ENCODE peak calls at places on chromosomes 6 and 20, in six cellular contexts. K is esophagus muscularis mucosa, L is K562, J is A549, S is HepG2, Z is sigmoid colon. O is an unnamed sample.

GRCh38 chr20:4876731-4877130 is 124.6 kb downstream of the SLC23A2 start:
- DNase-seq in J (no peak), K (no peak), Z (no peak), S (no peak), L (no peak), O (no peak)

GRCh38 chr20:36732456-36732855 is 13.4 kb downstream of the NDRG3 start:
- DNase-seq in K (no peak), S (no peak), L (no peak), Z (no peak), J (no peak), O (no peak)

GRCh38 chr20:63829943-63830820 is 882 bp downstream of the ZBTB46 start:
- DNase-seq in J (no peak), K (no peak), L (no peak), Z (no peak), S (no peak), O (no peak)

GRCh38 chr6:3250278-3250677 is 8.5 kb upstream of the PSMG4 start:
- DNase-seq in K (no peak), L (no peak), J (no peak), S (no peak), Z (peak; percentile 75), O (no peak)

GRCh38 chr20:38649275-38649891 is 47.8 kb downstream of the ARHGAP40 start:
- DNase-seq in K (no peak), L (peak; percentile 44), S (peak; percentile 59), J (no peak), Z (no peak), O (no peak)

GRCh38 chr6:46704562-46704961 is 16.9 kb downstream of the TDRD6 start:
- DNase-seq in J (no peak), K (no peak), S (peak; percentile 4), L (no peak), Z (no peak), O (no peak)

GRCh38 chr6:53483423-53484353 is 61.2 kb downstream of the GCLC start:
- DNase-seq in L (peak; percentile 50), Z (no peak), K (no peak), J (no peak), S (peak; percentile 26), O (no peak)

GRCh38 chr6:125658759-125659431 is 90.5 kb upstream of the HEY2 start:
- DNase-seq in S (no peak), L (no peak), J (no peak), Z (no peak), K (no peak), O (no peak)

GRCh38 chr6:30691208-30691872 is 556 bp upstream of the NRM start:
- DNase-seq in L (no peak), S (no peak), K (no peak), J (no peak), Z (no peak), O (no peak)

GRCh38 chr6:13026557-13026956 is 301.8 kb downstream of the TBC1D7 start:
- DNase-seq in L (no peak), J (no peak), K (no peak), S (no peak), Z (no peak), O (no peak)

GRCh38 chr6:142881771-142882170 is 63.2 kb downstream of the HIVEP2 start:
- DNase-seq in L (no peak), K (no peak), J (no peak), Z (no peak), S (no peak), O (no peak)

GRCh38 chr20:45964024-45964423 is 8.0 kb downstream of the ZNF335 start:
- DNase-seq in L (no peak), K (no peak), J (no peak), S (no peak), Z (peak; percentile 57), O (no peak)

GRCh38 chr6:16154904-16155303 is 26.0 kb downstream of the MYLIP start:
- DNase-seq in Z (no peak), S (no peak), L (no peak), K (no peak), J (no peak), O (no peak)

GRCh38 chr20:57560554-57561355 is at the start of gene PCK1:
- DNase-seq in S (peak; percentile 89), J (peak; percentile 18), K (no peak), Z (no peak), L (peak; percentile 72), O (peak; percentile 96)

GRCh38 chr6:90406957-90407356 is 110.3 kb upstream of the BACH2 start:
- DNase-seq in K (no peak), L (no peak), S (no peak), J (no peak), Z (no peak), O (no peak)

GRCh38 chr6:31908791-31909190 is 6.9 kb upstream of the ZBTB12 start:
- DNase-seq in J (no peak), Z (no peak), S (peak; percentile 60), K (no peak), L (no peak), O (no peak)

GRCh38 chr20:60272790-60273189 is 314.6 kb downstream of the CDH26 start:
- DNase-seq in J (no peak), Z (no peak), L (no peak), S (no peak), K (no peak), O (no peak)

GRCh38 chr6:130393306-130393705 is 27.5 kb downstream of the TMEM200A start:
- DNase-seq in J (no peak), Z (no peak), K (no peak), S (no peak), L (no peak), O (no peak)

GRCh38 chr6:168676552-168677317 is 235.8 kb downstream of the SMOC2 start:
- DNase-seq in S (no peak), J (no peak), Z (no peak), K (no peak), L (no peak), O (no peak)

GRCh38 chr6:167733740-167734661 is 92.7 kb upstream of the AFDN start:
- DNase-seq in Z (peak; percentile 78), L (no peak), J (no peak), S (peak; percentile 99), K (no peak), O (no peak)

GRCh38 chr20:54140067-54140466 is 33.7 kb downstream of the CYP24A1 start:
- DNase-seq in J (no peak), S (no peak), Z (no peak), K (no peak), L (no peak), O (no peak)

GRCh38 chr20:54138427-54138826 is 35.4 kb downstream of the CYP24A1 start:
- DNase-seq in K (no peak), S (no peak), L (no peak), Z (no peak), J (no peak), O (no peak)

GRCh38 chr20:54140486-54140885 is 33.3 kb downstream of the CYP24A1 start:
- DNase-seq in L (no peak), K (no peak), S (no peak), Z (no peak), J (no peak), O (no peak)

GRCh38 chr20:54139188-54139587 is 34.6 kb downstream of the CYP24A1 start:
- DNase-seq in L (no peak), S (no peak), Z (no peak), J (no peak), K (no peak), O (no peak)

DNA sequence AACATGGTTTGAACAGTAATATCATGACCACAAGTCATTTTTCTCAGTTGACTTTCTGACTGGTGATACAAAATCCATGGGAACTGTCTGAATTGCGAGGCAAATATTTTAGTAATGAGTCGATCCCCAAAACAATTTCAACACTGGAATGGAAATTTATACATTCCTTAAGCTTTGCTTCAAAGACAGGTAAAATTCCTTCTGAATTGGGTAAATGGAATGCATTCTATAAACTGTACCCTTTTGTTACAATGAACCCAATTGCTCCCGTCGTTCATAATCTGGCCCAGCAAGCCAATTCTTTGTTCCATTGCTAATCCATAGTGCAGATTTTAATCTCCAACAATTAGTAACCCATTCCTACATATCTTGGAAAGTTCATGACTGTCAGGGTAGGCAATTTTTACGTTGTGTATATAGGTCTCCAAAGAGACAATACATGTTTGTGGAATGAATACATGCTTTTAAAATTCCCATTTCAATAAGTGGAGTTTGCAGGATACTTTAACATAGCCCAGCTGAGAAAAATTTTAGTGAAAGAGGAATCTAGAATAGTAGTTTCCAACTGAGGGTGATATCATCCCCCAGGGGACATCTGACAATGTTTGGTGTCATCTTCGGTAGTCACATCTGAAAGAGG is 32.7 kb downstream of the CYP24A1 start:
- DNase-seq in L (no peak), Z (no peak), J (no peak), S (peak; percentile 96), K (no peak), O (no peak)
- TF ChIP-seq EP300 in L (no peak), Z (no peak), J (peak; percentile 73), S (peak; percentile 71), K (no peak), O (no peak)

GRCh38 chr6:47809863-47810262 is 28.0 kb downstream of the OPN5 start:
- DNase-seq in K (no peak), J (no peak), L (no peak), S (no peak), Z (no peak), O (no peak)
- TF ChIP-seq EP300 in K (no peak), J (no peak), L (no peak), S (no peak), Z (no peak), O (no peak)

GRCh38 chr20:17545127-17545526 is 13.9 kb upstream of the BFSP1 start:
- DNase-seq in L (no peak), K (no peak), S (no peak), J (no peak), Z (no peak), O (no peak)
- TF ChIP-seq EP300 in L (no peak), K (no peak), S (no peak), J (no peak), Z (no peak), O (no peak)

GRCh38 chr6:146857180-146857959 is 258.6 kb downstream of the ADGB start:
- DNase-seq in K (peak; percentile 95), J (peak; percentile 44), Z (peak; percentile 95), S (peak; percentile 63), L (peak; percentile 87), O (peak; percentile 80)
- TF ChIP-seq EP300 in K (no peak), J (no peak), Z (no peak), S (no peak), L (peak; percentile 79), O (peak; percentile 20)

GRCh38 chr6:36737043-36737785 is 39.6 kb downstream of the RAB44 start:
- DNase-seq in J (no peak), K (no peak), L (no peak), S (no peak), Z (no peak), O (no peak)

GRCh38 chr6:36738108-36738507 is 40.5 kb downstream of the RAB44 start:
- DNase-seq in Z (no peak), L (no peak), S (no peak), K (no peak), J (no peak), O (no peak)

GRCh38 chr6:36734486-36735060 is 36.9 kb downstream of the RAB44 start:
- DNase-seq in S (no peak), L (no peak), K (no peak), Z (no peak), J (no peak), O (no peak)

GRCh38 chr6:36733300-36733699 is 35.7 kb downstream of the RAB44 start:
- DNase-seq in J (no peak), L (no peak), S (no peak), K (no peak), Z (no peak), O (no peak)

GRCh38 chr6:36735110-36735971 is 37.7 kb downstream of the RAB44 start:
- DNase-seq in L (no peak), S (no peak), J (no peak), Z (peak; percentile 94), K (peak; percentile 96), O (peak; percentile 79)
- TF ChIP-seq EP300 in L (no peak), S (no peak), J (no peak), Z (no peak), K (peak; percentile 95), O (peak; percentile 90)